ENCODE peak calls at places on chromosomes 13 and 19, in ten cellular contexts. W, L, X, J, S, R, Y, A, G and P are unnamed samples.

GRCh38 chr13:103883152-103883551 is 816.9 kb upstream of the SLC10A2 start:
- DNase-seq in W (peak), S (peak), L (peak), X (no peak), J (peak), G (peak), R (no peak), A (peak), Y (peak), P (peak)

GRCh38 chr19:54882758-54883157 is 8.7 kb downstream of the FCAR start:
- DNase-seq in W (no peak), L (no peak), X (no peak), J (no peak), R (no peak), G (no peak), Y (no peak), A (no peak), S (no peak), P (no peak)

GRCh38 chr19:37855098-37855497 is 51.3 kb downstream of the WDR87 start:
- DNase-seq in X (no peak), L (peak), S (peak), G (peak), J (no peak), Y (no peak), W (peak), A (peak), R (no peak), P (peak)

GRCh38 chr13:96091164-96091931 is 1.4 kb downstream of the HS6ST3 start:
- DNase-seq in A (peak), R (no peak), W (peak), S (no peak), L (peak), Y (peak), X (no peak), G (peak), J (no peak), P (no peak)

GRCh38 chr13:114024603-114025431 is 50.9 kb upstream of the C13orf46 start:
- DNase-seq in J (no peak), Y (no peak), L (no peak), W (no peak), S (no peak), A (no peak), X (no peak), G (no peak), R (no peak), P (no peak)

GRCh38 chr13:97133955-97134354 is 88.2 kb upstream of the MBNL2 start:
- DNase-seq in L (no peak), Y (no peak), G (peak), J (no peak), X (no peak), S (no peak), W (no peak), A (no peak), R (no peak), P (no peak)

GRCh38 chr19:20079487-20079886 is 1.7 kb downstream of the ZNF90 start:
- DNase-seq in A (peak), J (no peak), X (no peak), R (no peak), G (no peak), S (no peak), W (no peak), L (peak), Y (no peak), P (peak)

GRCh38 chr13:50697746-50698526 is 145.6 kb downstream of the DLEU7 start:
- DNase-seq in Y (no peak), S (no peak), X (no peak), L (no peak), R (no peak), W (no peak), J (no peak), A (no peak), G (no peak), P (no peak)

GRCh38 chr19:52138614-52139290 is 986 bp downstream of the ZNF616 start:
- DNase-seq in A (peak), J (no peak), L (no peak), Y (no peak), W (no peak), S (peak), G (peak), R (peak), X (peak), P (peak)

GRCh38 chr19:10290876-10291553 is 1.3 kb downstream of the ICAM5 start:
- DNase-seq in S (peak), W (no peak), L (no peak), J (no peak), X (peak), G (peak), Y (peak), A (peak), R (peak), P (peak)

GRCh38 chr19:3784607-3785463 is 1.3 kb downstream of the MATK start:
- DNase-seq in S (no peak), L (no peak), G (no peak), Y (no peak), X (no peak), J (no peak), R (no peak), W (no peak), A (no peak), P (no peak)

GRCh38 chr13:97026759-97027555 is 32.7 kb upstream of the OXGR1 start:
- DNase-seq in Y (no peak), G (peak), S (no peak), A (no peak), J (no peak), W (no peak), L (peak), X (no peak), R (no peak), P (no peak)

GRCh38 chr19:10742494-10742893 is 24.6 kb downstream of the DNM2 start:
- DNase-seq in S (no peak), A (no peak), G (no peak), W (no peak), X (no peak), J (no peak), L (no peak), R (no peak), Y (no peak), P (no peak)

GRCh38 chr19:31408460-31409124 is 59.4 kb upstream of the TSHZ3 start:
- DNase-seq in L (peak), S (peak), G (no peak), X (no peak), W (no peak), Y (peak), J (no peak), R (no peak), A (peak), P (peak)

GRCh38 chr13:51267581-51267980 is 45.4 kb downstream of the FAM124A start:
- DNase-seq in A (no peak), L (no peak), R (no peak), G (no peak), W (no peak), X (no peak), Y (no peak), S (no peak), J (no peak), P (no peak)

GRCh38 chr13:111031531-111031961 is 83.6 kb upstream of the ARHGEF7 start:
- DNase-seq in A (peak), G (peak), L (peak), R (no peak), W (no peak), Y (no peak), J (no peak), X (peak), S (peak), P (peak)

GRCh38 chr13:73228546-73228945 is 169.7 kb downstream of the KLF5 start:
- DNase-seq in S (peak), A (peak), W (no peak), J (no peak), L (peak), X (peak), R (peak), Y (no peak), G (peak), P (peak)

GRCh38 chr13:22061806-22062391 is 391.0 kb downstream of the FGF9 start:
- DNase-seq in Y (no peak), L (no peak), W (no peak), X (no peak), G (no peak), A (no peak), S (no peak), R (peak), J (no peak), P (no peak)

GRCh38 chr13:98927954-98928927 is 49.6 kb downstream of the DOCK9 start:
- DNase-seq in J (no peak), R (no peak), G (no peak), Y (no peak), X (no peak), A (peak), W (no peak), L (peak), S (peak), P (peak)

GRCh38 chr19:35509018-35509652 is 4.3 kb downstream of the DMKN start:
- DNase-seq in Y (no peak), L (no peak), X (peak), G (peak), A (no peak), R (peak), W (no peak), J (no peak), S (no peak), P (no peak)

GRCh38 chr19:39969681-39970423 is 1.1 kb upstream of the PSMC4 start:
- DNase-seq in S (no peak), A (no peak), G (no peak), X (peak), J (no peak), L (no peak), W (no peak), Y (no peak), R (no peak), P (no peak)

GRCh38 chr19:38317104-38317612 is 1.4 kb upstream of the YIF1B start:
- DNase-seq in Y (no peak), W (no peak), G (no peak), L (no peak), X (peak), J (no peak), S (no peak), R (peak), A (no peak), P (no peak)

GRCh38 chr19:11414544-11414943 is 4.6 kb downstream of the RGL3 start:
- DNase-seq in X (no peak), Y (no peak), A (no peak), W (no peak), S (no peak), L (no peak), J (no peak), G (peak), R (no peak), P (peak)

GRCh38 chr19:38433268-38433733 is at the start of gene RYR1:
- DNase-seq in Y (no peak), G (no peak), W (peak), L (no peak), X (peak), R (no peak), A (peak), S (no peak), J (no peak), P (peak)

GRCh38 chr13:99003851-99004471 is 26.1 kb upstream of the DOCK9 start:
- DNase-seq in W (no peak), X (no peak), S (no peak), A (no peak), R (no peak), G (no peak), Y (no peak), J (no peak), L (no peak), P (no peak)

GRCh38 chr19:4970558-4971423 is 1.9 kb downstream of the KDM4B start:
- DNase-seq in X (no peak), Y (peak), S (no peak), G (peak), L (peak), R (peak), W (no peak), J (no peak), A (peak), P (peak)

GRCh38 chr13:90800082-90800746 is 547.3 kb upstream of the MIR17HG start:
- DNase-seq in G (no peak), S (no peak), W (peak), A (no peak), L (no peak), J (no peak), R (no peak), Y (no peak), X (no peak), P (no peak)

GRCh38 chr13:48595330-48596127 is 58.2 kb upstream of the CYSLTR2 start:
- DNase-seq in L (peak), W (peak), Y (peak), X (peak), G (peak), S (peak), J (no peak), A (peak), R (peak), P (peak)

GRCh38 chr13:113374511-113375175 is 10.7 kb upstream of the GRTP1 start:
- DNase-seq in W (no peak), L (no peak), J (no peak), Y (no peak), A (no peak), G (peak), X (no peak), R (no peak), S (no peak), P (no peak)

GRCh38 chr13:110593430-110594130 is 21.8 kb upstream of the NAXD start:
- DNase-seq in W (no peak), X (no peak), J (peak), Y (no peak), R (peak), S (peak), G (peak), L (peak), A (peak), P (peak)

GRCh38 chr13:100667894-100668293 is 6.7 kb downstream of the TMTC4 start:
- DNase-seq in R (no peak), J (no peak), A (no peak), X (no peak), G (no peak), L (peak), S (no peak), W (no peak), Y (no peak), P (no peak)

GRCh38 chr19:31648347-31648746 is 299.1 kb upstream of the TSHZ3 start:
- DNase-seq in X (no peak), J (no peak), L (peak), G (no peak), R (no peak), Y (peak), W (no peak), A (peak), S (peak), P (no peak)

GRCh38 chr19:15673176-15673654 is 328 bp downstream of the CYP4F12 start:
- DNase-seq in J (no peak), L (no peak), G (no peak), X (no peak), R (no peak), S (no peak), W (no peak), Y (no peak), A (no peak), P (no peak)

GRCh38 chr13:95714142-95714832 is 37.3 kb downstream of the DNAJC3 start:
- DNase-seq in Y (peak), A (peak), G (no peak), R (no peak), L (peak), J (no peak), S (peak), X (no peak), W (no peak), P (peak)

GRCh38 chr13:19089315-19089714 is 92.3 kb downstream of the TUBA3C start:
- DNase-seq in L (no peak), A (no peak), J (no peak), Y (no peak), R (no peak), S (no peak), X (no peak), G (peak), W (no peak), P (peak)

GRCh38 chr13:78054152-78054551 is 135.5 kb upstream of the EDNRB start:
- DNase-seq in R (no peak), A (no peak), X (no peak), S (no peak), J (no peak), G (no peak), L (peak), Y (no peak), W (peak), P (no peak)

GRCh38 chr13:99698816-99699099 is 197.5 kb downstream of the TM9SF2 start:
- DNase-seq in L (no peak), A (no peak), Y (no peak), R (no peak), J (no peak), W (no peak), G (no peak), S (no peak), X (no peak), P (no peak)

GRCh38 chr13:20796791-20797513 is 23.2 kb upstream of the EEF1AKMT1 start:
- DNase-seq in A (peak), L (no peak), S (peak), G (no peak), R (no peak), W (no peak), X (no peak), J (no peak), Y (no peak), P (peak)

GRCh38 chr13:63161219-63161618 is 1745.6 kb upstream of the PCDH20 start:
- DNase-seq in Y (no peak), L (no peak), J (no peak), W (no peak), R (no peak), G (no peak), A (peak), S (peak), X (no peak), P (peak)